ENCODE peak calls at places on chromosome 22, in five cellular contexts. One of them, this sample, is unnamed.

GRCh38 chr22:25077964-25078363 is 121.7 kb upstream of the CRYBB3 start:
- DNase-seq in GM03348: no peak
- DNase-seq in SK-N-SH: no peak
- DNase-seq in Panc1: no peak
- DNase-seq in NCI-H1048: no peak
- DNase-seq in this sample: no peak

GRCh38 chr22:40178417-40179409 is 988 bp downstream of the TNRC6B start:
- DNase-seq in GM03348: peak; percentile 20
- DNase-seq in NCI-H1048: no peak
- DNase-seq in Panc1: no peak
- DNase-seq in SK-N-SH: peak; percentile 16
- DNase-seq in this sample: no peak

GRCh38 chr22:39293766-39294368 is 25.6 kb downstream of the RPL3 start:
- DNase-seq in NCI-H1048: no peak
- DNase-seq in Panc1: no peak
- DNase-seq in GM03348: no peak
- DNase-seq in SK-N-SH: no peak
- DNase-seq in this sample: no peak

GRCh38 chr22:17477401-17477833 is 85.9 kb upstream of the SLC25A18 start:
- DNase-seq in SK-N-SH: no peak
- DNase-seq in Panc1: no peak
- DNase-seq in GM03348: no peak
- DNase-seq in NCI-H1048: no peak
- DNase-seq in this sample: peak; percentile 53

GRCh38 chr22:29359469-29359868 is 28.9 kb downstream of the AP1B1 start:
- DNase-seq in GM03348: peak; percentile 74
- DNase-seq in SK-N-SH: peak; percentile 81
- DNase-seq in Panc1: no peak
- DNase-seq in NCI-H1048: no peak
- DNase-seq in this sample: no peak

GRCh38 chr22:38305481-38306448 is 11.5 kb downstream of the CSNK1E start:
- DNase-seq in GM03348: no peak
- DNase-seq in Panc1: no peak
- DNase-seq in SK-N-SH: no peak
- DNase-seq in NCI-H1048: no peak
- DNase-seq in this sample: no peak

GRCh38 chr22:36818010-36818642 is 1.3 kb upstream of the PVALB start:
- DNase-seq in SK-N-SH: no peak
- DNase-seq in GM03348: no peak
- DNase-seq in NCI-H1048: no peak
- DNase-seq in Panc1: no peak
- DNase-seq in this sample: no peak

GRCh38 chr22:36936362-36937116 is 23.1 kb downstream of the CSF2RB start:
- DNase-seq in Panc1: no peak
- DNase-seq in NCI-H1048: no peak
- DNase-seq in GM03348: no peak
- DNase-seq in SK-N-SH: no peak
- DNase-seq in this sample: no peak

GRCh38 chr22:29744902-29745301 is 21.9 kb downstream of the ZMAT5 start:
- DNase-seq in SK-N-SH: no peak
- DNase-seq in NCI-H1048: no peak
- DNase-seq in GM03348: peak; percentile 71
- DNase-seq in Panc1: no peak
- DNase-seq in this sample: no peak

GRCh38 chr22:47139790-47140119 is 377.3 kb downstream of the TBC1D22A start:
- DNase-seq in NCI-H1048: no peak
- DNase-seq in SK-N-SH: no peak
- DNase-seq in GM03348: no peak
- DNase-seq in Panc1: no peak
- DNase-seq in this sample: no peak

GRCh38 chr22:21701384-21701971 is 34.1 kb downstream of the YPEL1 start:
- DNase-seq in GM03348: no peak
- DNase-seq in SK-N-SH: no peak
- DNase-seq in NCI-H1048: no peak
- DNase-seq in Panc1: no peak
- DNase-seq in this sample: no peak

GRCh38 chr22:33082221-33082620 is 24.0 kb upstream of the SYN3 start:
- DNase-seq in GM03348: no peak
- DNase-seq in SK-N-SH: no peak
- DNase-seq in Panc1: no peak
- DNase-seq in NCI-H1048: no peak
- DNase-seq in this sample: no peak

GRCh38 chr22:36197601-36198146 is 3.9 kb downstream of the APOL4 start:
- DNase-seq in NCI-H1048: no peak
- DNase-seq in Panc1: no peak
- DNase-seq in GM03348: no peak
- DNase-seq in SK-N-SH: peak; percentile 50
- DNase-seq in this sample: no peak

GRCh38 chr22:32628626-32629587 is 154.3 kb downstream of the FBXO7 start:
- DNase-seq in SK-N-SH: no peak
- DNase-seq in Panc1: no peak
- DNase-seq in NCI-H1048: no peak
- DNase-seq in GM03348: peak; percentile 53
- DNase-seq in this sample: no peak

GRCh38 chr22:50282361-50283144 is 12.4 kb upstream of the MAPK11 start:
- DNase-seq in NCI-H1048: no peak
- DNase-seq in SK-N-SH: no peak
- DNase-seq in GM03348: peak; percentile 82
- DNase-seq in Panc1: no peak
- DNase-seq in this sample: no peak

GRCh38 chr22:49140921-49141680 is 686.6 kb downstream of the BRD1 start:
- DNase-seq in NCI-H1048: no peak
- DNase-seq in SK-N-SH: no peak
- DNase-seq in GM03348: no peak
- DNase-seq in Panc1: no peak
- DNase-seq in this sample: no peak

GRCh38 chr22:46081036-46081830 is 69.1 kb upstream of the PPARA start:
- DNase-seq in Panc1: no peak
- DNase-seq in NCI-H1048: no peak
- DNase-seq in GM03348: no peak
- DNase-seq in SK-N-SH: no peak
- DNase-seq in this sample: no peak

GRCh38 chr22:21018314-21018713 is 3.3 kb downstream of the P2RX6 start:
- DNase-seq in SK-N-SH: no peak
- DNase-seq in GM03348: no peak
- DNase-seq in NCI-H1048: no peak
- DNase-seq in Panc1: no peak
- DNase-seq in this sample: no peak

GRCh38 chr22:36828815-36829214 is 12.0 kb upstream of the PVALB start:
- DNase-seq in GM03348: no peak
- DNase-seq in SK-N-SH: no peak
- DNase-seq in NCI-H1048: no peak
- DNase-seq in Panc1: no peak
- DNase-seq in this sample: no peak

GRCh38 chr22:23913306-23913660 is 19.1 kb downstream of the MIF start:
- DNase-seq in Panc1: no peak
- DNase-seq in NCI-H1048: no peak
- DNase-seq in SK-N-SH: no peak
- DNase-seq in GM03348: no peak
- DNase-seq in this sample: no peak

GRCh38 chr22:20520093-20520511 is 12.7 kb downstream of the MED15 start:
- DNase-seq in NCI-H1048: no peak
- DNase-seq in SK-N-SH: no peak
- DNase-seq in Panc1: no peak
- DNase-seq in GM03348: no peak
- DNase-seq in this sample: no peak

GRCh38 chr22:25027052-25027525 is 74.6 kb downstream of the KIAA1671 start:
- DNase-seq in GM03348: no peak
- DNase-seq in NCI-H1048: no peak
- DNase-seq in SK-N-SH: no peak
- DNase-seq in Panc1: no peak
- DNase-seq in this sample: no peak

This sample was measured in NCI-H1436 treated with DMSO at 0.1 percent for 48 hours.